ENCODE peak calls at places on chromosome 6, in nine cellular contexts. One of them, this sample, is unnamed.

GRCh38 chr6:40322336-40322735 is 264.8 kb downstream of the LRFN2 start:
- DNase-seq in lower lobe of right lung: no peak
- DNase-seq in heart right ventricle: no peak
- DNase-seq in cardiac muscle cell: no peak
- DNase-seq in ovary: no peak
- DNase-seq in brain microvascular endothelial cell: no peak
- DNase-seq in A673: no peak
- DNase-seq in tibial artery: no peak
- DNase-seq in CD8-positive, alpha-beta T cell: no peak
- DNase-seq in this sample: no peak

GRCh38 chr6:106688177-106688951 is 59.0 kb downstream of the QRSL1 start:
- DNase-seq in lower lobe of right lung: no peak
- DNase-seq in heart right ventricle: no peak
- DNase-seq in cardiac muscle cell: no peak
- DNase-seq in ovary: no peak
- DNase-seq in brain microvascular endothelial cell: no peak
- DNase-seq in A673: peak; percentile 22
- DNase-seq in tibial artery: no peak
- DNase-seq in CD8-positive, alpha-beta T cell: no peak
- DNase-seq in this sample: no peak

GRCh38 chr6:76026101-76026500 is 46.4 kb downstream of the IMPG1 start:
- DNase-seq in lower lobe of right lung: no peak
- DNase-seq in heart right ventricle: no peak
- DNase-seq in cardiac muscle cell: no peak
- DNase-seq in ovary: no peak
- DNase-seq in brain microvascular endothelial cell: peak; percentile 0
- DNase-seq in A673: no peak
- DNase-seq in tibial artery: no peak
- DNase-seq in CD8-positive, alpha-beta T cell: no peak
- DNase-seq in this sample: no peak

GRCh38 chr6:161373905-161374451 is 100.1 kb upstream of the AGPAT4 start:
- DNase-seq in lower lobe of right lung: peak; percentile 73
- DNase-seq in heart right ventricle: peak; percentile 48
- DNase-seq in cardiac muscle cell: peak; percentile 76
- DNase-seq in ovary: peak; percentile 54
- DNase-seq in brain microvascular endothelial cell: peak; percentile 53
- DNase-seq in A673: peak; percentile 81
- DNase-seq in tibial artery: peak; percentile 74
- DNase-seq in CD8-positive, alpha-beta T cell: peak; percentile 35
- DNase-seq in this sample: no peak

GRCh38 chr6:161079566-161080262 is 88.1 kb downstream of the MAP3K4 start:
- DNase-seq in lower lobe of right lung: no peak
- DNase-seq in heart right ventricle: no peak
- DNase-seq in cardiac muscle cell: no peak
- DNase-seq in ovary: no peak
- DNase-seq in brain microvascular endothelial cell: peak; percentile 84
- DNase-seq in A673: no peak
- DNase-seq in tibial artery: no peak
- DNase-seq in CD8-positive, alpha-beta T cell: no peak
- DNase-seq in this sample: no peak

GRCh38 chr6:2471474-2471873 is 226.1 kb upstream of the GMDS start:
- DNase-seq in lower lobe of right lung: no peak
- DNase-seq in heart right ventricle: no peak
- DNase-seq in cardiac muscle cell: no peak
- DNase-seq in ovary: no peak
- DNase-seq in brain microvascular endothelial cell: no peak
- DNase-seq in A673: no peak
- DNase-seq in tibial artery: no peak
- DNase-seq in CD8-positive, alpha-beta T cell: no peak
- DNase-seq in this sample: no peak

GRCh38 chr6:89843070-89843469 is 13.4 kb downstream of the CASP8AP2 start:
- DNase-seq in lower lobe of right lung: no peak
- DNase-seq in heart right ventricle: no peak
- DNase-seq in cardiac muscle cell: no peak
- DNase-seq in ovary: no peak
- DNase-seq in brain microvascular endothelial cell: no peak
- DNase-seq in A673: peak; percentile 11
- DNase-seq in tibial artery: no peak
- DNase-seq in CD8-positive, alpha-beta T cell: no peak
- DNase-seq in this sample: no peak

GRCh38 chr6:85460154-85460950 is 10.5 kb downstream of the NT5E start:
- DNase-seq in lower lobe of right lung: no peak
- DNase-seq in heart right ventricle: no peak
- DNase-seq in cardiac muscle cell: no peak
- DNase-seq in ovary: peak; percentile 31
- DNase-seq in brain microvascular endothelial cell: no peak
- DNase-seq in A673: no peak
- DNase-seq in tibial artery: no peak
- DNase-seq in CD8-positive, alpha-beta T cell: no peak
- DNase-seq in this sample: no peak

GRCh38 chr6:23656257-23656731 is 469.7 kb upstream of the NRSN1 start:
- DNase-seq in lower lobe of right lung: no peak
- DNase-seq in heart right ventricle: no peak
- DNase-seq in cardiac muscle cell: peak; percentile 11
- DNase-seq in ovary: no peak
- DNase-seq in brain microvascular endothelial cell: no peak
- DNase-seq in A673: peak; percentile 73
- DNase-seq in tibial artery: no peak
- DNase-seq in CD8-positive, alpha-beta T cell: no peak
- DNase-seq in this sample: no peak

GRCh38 chr6:36743538-36744441 is 46.2 kb downstream of the RAB44 start:
- DNase-seq in lower lobe of right lung: no peak
- DNase-seq in heart right ventricle: no peak
- DNase-seq in cardiac muscle cell: no peak
- DNase-seq in ovary: no peak
- DNase-seq in brain microvascular endothelial cell: no peak
- DNase-seq in A673: no peak
- DNase-seq in tibial artery: no peak
- DNase-seq in CD8-positive, alpha-beta T cell: no peak
- DNase-seq in this sample: no peak

GRCh38 chr6:160215232-160215631 is 43.4 kb downstream of the SLC22A2 start:
- DNase-seq in lower lobe of right lung: no peak
- DNase-seq in heart right ventricle: no peak
- DNase-seq in cardiac muscle cell: no peak
- DNase-seq in ovary: no peak
- DNase-seq in brain microvascular endothelial cell: peak; percentile 25
- DNase-seq in A673: no peak
- DNase-seq in tibial artery: no peak
- DNase-seq in CD8-positive, alpha-beta T cell: no peak
- DNase-seq in this sample: no peak

GRCh38 chr6:12110523-12111154 is 98.5 kb downstream of the HIVEP1 start:
- DNase-seq in lower lobe of right lung: no peak
- DNase-seq in heart right ventricle: no peak
- DNase-seq in cardiac muscle cell: no peak
- DNase-seq in ovary: no peak
- DNase-seq in brain microvascular endothelial cell: no peak
- DNase-seq in A673: no peak
- DNase-seq in tibial artery: no peak
- DNase-seq in CD8-positive, alpha-beta T cell: no peak
- DNase-seq in this sample: no peak

GRCh38 chr6:39753745-39754084 is 28.5 kb upstream of the KIF6 start:
- DNase-seq in lower lobe of right lung: no peak
- DNase-seq in heart right ventricle: no peak
- DNase-seq in cardiac muscle cell: no peak
- DNase-seq in ovary: peak; percentile 22
- DNase-seq in brain microvascular endothelial cell: no peak
- DNase-seq in A673: no peak
- DNase-seq in tibial artery: peak; percentile 57
- DNase-seq in CD8-positive, alpha-beta T cell: no peak
- DNase-seq in this sample: no peak

GRCh38 chr6:122641818-122642217 is 31.6 kb downstream of the PKIB start:
- DNase-seq in lower lobe of right lung: no peak
- DNase-seq in heart right ventricle: no peak
- DNase-seq in cardiac muscle cell: no peak
- DNase-seq in ovary: no peak
- DNase-seq in brain microvascular endothelial cell: no peak
- DNase-seq in A673: no peak
- DNase-seq in tibial artery: no peak
- DNase-seq in CD8-positive, alpha-beta T cell: no peak
- DNase-seq in this sample: no peak

GRCh38 chr6:43428112-43428570 is 800 bp downstream of the ABCC10 start:
- DNase-seq in lower lobe of right lung: no peak
- DNase-seq in heart right ventricle: no peak
- DNase-seq in cardiac muscle cell: no peak
- DNase-seq in ovary: no peak
- DNase-seq in brain microvascular endothelial cell: no peak
- DNase-seq in A673: no peak
- DNase-seq in tibial artery: no peak
- DNase-seq in CD8-positive, alpha-beta T cell: no peak
- DNase-seq in this sample: no peak

GRCh38 chr6:38154731-38155130 is 335.2 kb downstream of the ZFAND3 start:
- DNase-seq in lower lobe of right lung: no peak
- DNase-seq in heart right ventricle: no peak
- DNase-seq in cardiac muscle cell: no peak
- DNase-seq in ovary: no peak
- DNase-seq in brain microvascular endothelial cell: no peak
- DNase-seq in A673: no peak
- DNase-seq in tibial artery: peak; percentile 17
- DNase-seq in CD8-positive, alpha-beta T cell: no peak
- DNase-seq in this sample: no peak
- H3K27ac ChIP-seq in lower lobe of right lung: peak overlapping the region; percentile 37
- H3K27ac ChIP-seq in heart right ventricle: no peak overlapping the region
- H3K27ac ChIP-seq in cardiac muscle cell: no peak overlapping the region
- H3K27ac ChIP-seq in ovary: no peak overlapping the region
- H3K27ac ChIP-seq in brain microvascular endothelial cell: peak overlapping the region; percentile 96
- H3K27ac ChIP-seq in A673: no peak overlapping the region
- H3K27ac ChIP-seq in tibial artery: no peak overlapping the region
- H3K27ac ChIP-seq in CD8-positive, alpha-beta T cell: no peak overlapping the region
- H3K27ac ChIP-seq in this sample: no peak overlapping the region

DNA sequence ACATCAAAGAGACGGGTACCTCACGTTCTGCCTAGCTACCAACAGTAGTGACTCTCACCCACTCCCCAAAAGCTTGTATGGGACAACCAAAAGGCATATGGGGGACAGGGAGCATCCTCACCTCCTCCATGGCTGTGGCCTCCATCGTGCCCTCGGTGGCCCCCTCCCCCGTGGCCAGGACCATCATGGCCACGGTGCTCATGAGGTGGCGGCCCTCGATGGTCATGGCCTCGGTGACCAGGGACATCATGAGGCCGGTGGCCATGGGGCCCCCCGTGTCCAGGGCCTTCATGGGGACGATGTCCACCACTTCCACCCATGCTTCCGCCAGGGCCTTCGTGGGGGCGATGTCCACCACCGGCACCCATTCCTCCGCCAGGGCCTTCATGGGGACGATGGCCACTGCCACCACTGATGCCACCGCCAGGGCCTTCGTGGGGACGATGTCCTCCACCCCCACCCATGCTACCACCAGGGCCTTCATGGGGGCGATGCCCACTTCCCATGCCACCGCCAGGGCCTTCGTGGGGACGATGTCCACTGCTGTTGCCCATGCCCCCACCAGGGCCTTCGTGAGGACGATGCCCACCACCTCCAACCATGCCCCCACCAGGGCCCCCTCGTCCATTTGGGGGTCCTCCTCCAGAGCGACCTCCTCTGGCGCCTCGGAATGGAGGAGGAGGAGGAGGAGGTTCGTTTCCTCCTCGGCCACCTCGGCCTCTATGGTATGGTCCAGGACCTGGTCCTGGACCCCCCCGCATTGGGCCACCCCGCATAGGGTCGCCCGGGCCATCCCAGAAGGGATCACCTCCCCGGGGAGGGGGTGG is 15.0 kb downstream of the PPP1R10 start:
- DNase-seq in lower lobe of right lung: no peak
- DNase-seq in heart right ventricle: no peak
- DNase-seq in cardiac muscle cell: no peak
- DNase-seq in ovary: no peak
- DNase-seq in brain microvascular endothelial cell: no peak
- DNase-seq in A673: no peak
- DNase-seq in tibial artery: no peak
- DNase-seq in CD8-positive, alpha-beta T cell: no peak
- DNase-seq in this sample: no peak
- TF ChIP-seq CTCF in lower lobe of right lung: no peak
- TF ChIP-seq CTCF in heart right ventricle: no peak
- TF ChIP-seq CTCF in cardiac muscle cell: no peak
- TF ChIP-seq CTCF in ovary: no peak
- TF ChIP-seq CTCF in brain microvascular endothelial cell: no peak
- TF ChIP-seq CTCF in A673: no peak
- TF ChIP-seq CTCF in tibial artery: no peak
- TF ChIP-seq CTCF in CD8-positive, alpha-beta T cell: no peak
- TF ChIP-seq CTCF in this sample: no peak

GRCh38 chr6:130274007-130274406 is 51.3 kb upstream of the SAMD3 start:
- DNase-seq in lower lobe of right lung: no peak
- DNase-seq in heart right ventricle: no peak
- DNase-seq in cardiac muscle cell: no peak
- DNase-seq in ovary: no peak
- DNase-seq in brain microvascular endothelial cell: no peak
- DNase-seq in A673: no peak
- DNase-seq in tibial artery: no peak
- DNase-seq in CD8-positive, alpha-beta T cell: no peak
- DNase-seq in this sample: no peak

DNA sequence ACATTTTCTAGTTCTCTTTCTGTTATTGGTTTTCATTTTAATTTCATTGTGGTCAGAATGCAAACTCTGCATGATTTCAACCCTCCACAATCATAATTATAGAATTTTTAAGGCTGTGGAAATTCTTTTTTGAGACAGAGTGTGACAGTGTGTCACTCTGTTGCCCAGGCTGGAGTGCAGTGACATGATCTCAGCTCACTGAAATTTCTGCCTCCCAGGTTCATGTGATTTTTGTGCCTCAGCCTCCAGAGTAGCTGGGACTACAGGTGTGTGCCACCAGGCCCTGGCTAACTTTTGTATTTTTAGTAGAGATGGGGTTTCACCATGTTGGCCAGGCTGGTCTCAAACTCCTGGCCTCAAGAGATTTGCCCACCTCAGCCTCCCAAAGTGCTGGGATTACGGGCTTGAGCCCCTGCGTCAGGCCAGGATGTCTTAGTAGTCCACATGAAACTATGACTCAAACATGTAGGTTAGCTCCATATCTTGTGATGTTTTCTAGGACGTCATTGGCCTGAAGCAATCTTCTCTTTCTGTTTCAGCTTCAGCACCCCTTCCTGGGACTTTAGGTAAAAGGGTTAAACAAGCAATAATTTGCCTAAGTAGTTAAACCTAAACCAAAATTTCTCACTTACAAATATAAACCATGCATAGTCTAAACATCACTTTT is 47.4 kb upstream of the SAMD3 start:
- DNase-seq in lower lobe of right lung: no peak
- DNase-seq in heart right ventricle: no peak
- DNase-seq in cardiac muscle cell: no peak
- DNase-seq in ovary: no peak
- DNase-seq in brain microvascular endothelial cell: no peak
- DNase-seq in A673: no peak
- DNase-seq in tibial artery: no peak
- DNase-seq in CD8-positive, alpha-beta T cell: no peak
- DNase-seq in this sample: no peak
- H3K27ac ChIP-seq in lower lobe of right lung: no peak overlapping the region
- H3K27ac ChIP-seq in heart right ventricle: no peak overlapping the region
- H3K27ac ChIP-seq in cardiac muscle cell: no peak overlapping the region
- H3K27ac ChIP-seq in ovary: no peak overlapping the region
- H3K27ac ChIP-seq in brain microvascular endothelial cell: no peak overlapping the region
- H3K27ac ChIP-seq in A673: no peak overlapping the region
- H3K27ac ChIP-seq in tibial artery: no peak overlapping the region
- H3K27ac ChIP-seq in CD8-positive, alpha-beta T cell: no peak overlapping the region
- H3K27ac ChIP-seq in this sample: no peak overlapping the region

GRCh38 chr6:97068211-97068610 is 143.7 kb downstream of the KLHL32 start:
- DNase-seq in lower lobe of right lung: no peak
- DNase-seq in heart right ventricle: no peak
- DNase-seq in cardiac muscle cell: peak; percentile 23
- DNase-seq in ovary: no peak
- DNase-seq in brain microvascular endothelial cell: no peak
- DNase-seq in A673: peak; percentile 65
- DNase-seq in tibial artery: no peak
- DNase-seq in CD8-positive, alpha-beta T cell: no peak
- DNase-seq in this sample: no peak
- TF ChIP-seq CTCF in lower lobe of right lung: peak; percentile 42
- TF ChIP-seq CTCF in heart right ventricle: peak; percentile 66
- TF ChIP-seq CTCF in cardiac muscle cell: peak; percentile 53
- TF ChIP-seq CTCF in ovary: no peak
- TF ChIP-seq CTCF in brain microvascular endothelial cell: peak; percentile 42
- TF ChIP-seq CTCF in A673: peak; percentile 71
- TF ChIP-seq CTCF in tibial artery: peak; percentile 35
- TF ChIP-seq CTCF in CD8-positive, alpha-beta T cell: peak; percentile 34
- TF ChIP-seq CTCF in this sample: peak; percentile 47